ENCODE peak calls at places on chromosomes 3 and 15, in five cellular contexts. L, M, A, Z and H are unnamed samples.

GRCh38 chr3:125356140-125357026 is 18.7 kb downstream of the ZNF148 start:
- DNase-seq in L (no peak), M (no peak), Z (no peak), A (no peak), H (no peak)

GRCh38 chr3:14413381-14414071 is 11.1 kb downstream of the SLC6A6 start:
- DNase-seq in Z (no peak), A (no peak), M (no peak), L (no peak), H (no peak)

GRCh38 chr3:14507345-14507741 is 32.8 kb downstream of the GRIP2 start:
- DNase-seq in L (no peak), A (no peak), Z (peak), M (no peak), H (no peak)

GRCh38 chr3:87924485-87924884 is 134.3 kb downstream of the CGGBP1 start:
- DNase-seq in L (no peak), Z (no peak), M (no peak), A (no peak), H (no peak)

GRCh38 chr3:46675843-46676567 is 17.5 kb downstream of the ALS2CL start:
- DNase-seq in Z (peak), L (peak), M (no peak), A (no peak), H (peak)

GRCh38 chr3:15805756-15806266 is 8.0 kb upstream of the ANKRD28 start:
- DNase-seq in M (no peak), L (no peak), Z (no peak), A (no peak), H (no peak)

GRCh38 chr3:23159929-23160328 is 43.2 kb upstream of the UBE2E2 start:
- DNase-seq in Z (no peak), M (no peak), L (no peak), A (no peak), H (no peak)

GRCh38 chr3:62318365-62318751 is 55.0 kb downstream of the FEZF2 start:
- DNase-seq in A (no peak), L (peak), Z (no peak), M (no peak), H (no peak)

GRCh38 chr3:58746758-58747157 is 80.2 kb upstream of the FAM3D start:
- DNase-seq in A (no peak), Z (no peak), M (no peak), L (no peak), H (no peak)
- TF ChIP-seq CTCF in A (no peak), Z (no peak), M (no peak), L (no peak), H (no peak)

DNA sequence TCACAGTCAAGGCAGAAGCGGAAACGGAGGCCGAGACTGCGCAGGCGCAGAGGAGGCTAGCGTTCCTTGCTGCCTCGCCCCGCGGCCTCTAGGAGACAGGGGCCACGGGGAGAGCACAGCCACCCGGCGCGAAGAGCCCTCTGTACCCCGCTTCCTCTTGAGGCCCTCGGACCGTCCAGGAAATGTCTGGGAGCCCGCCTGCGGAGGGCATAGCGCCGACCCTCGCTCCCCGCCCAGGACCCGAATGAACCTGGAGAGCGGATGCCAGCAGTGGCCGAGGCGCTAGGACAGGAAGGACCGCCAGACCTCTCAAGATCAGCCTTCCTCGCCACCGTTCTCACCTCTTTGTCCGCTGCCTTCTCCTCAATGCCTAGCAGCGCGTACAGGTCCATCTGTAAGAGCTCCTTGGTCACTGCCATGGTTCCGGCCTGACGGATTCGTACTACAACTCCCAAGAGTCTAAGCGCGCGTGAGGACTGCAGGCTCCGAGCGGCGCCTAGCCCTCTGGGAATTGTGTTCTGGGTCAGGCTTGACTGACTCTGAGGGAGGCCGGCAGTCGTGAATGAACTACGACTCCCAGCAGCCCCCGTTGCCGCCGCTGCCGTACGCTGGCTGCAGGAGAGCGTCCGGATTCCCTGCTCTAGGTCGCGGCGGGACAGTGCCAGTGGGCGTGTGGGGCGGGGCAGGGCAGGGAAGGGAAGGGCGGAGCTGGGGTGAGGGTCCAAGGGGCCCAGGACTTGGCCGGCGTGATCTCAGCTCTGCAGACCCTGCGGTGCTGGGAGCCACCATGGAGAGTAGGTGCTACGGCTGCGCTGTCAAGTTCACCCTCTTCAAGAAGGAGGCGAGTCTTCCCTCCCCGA is at the start of the genes DNAJC17 and ZFYVE19:
- DNase-seq in A (peak), Z (peak), L (peak), M (peak), H (peak)
- TF ChIP-seq CTCF in A (peak), Z (no peak), L (peak), M (peak), H (no peak)

DNA sequence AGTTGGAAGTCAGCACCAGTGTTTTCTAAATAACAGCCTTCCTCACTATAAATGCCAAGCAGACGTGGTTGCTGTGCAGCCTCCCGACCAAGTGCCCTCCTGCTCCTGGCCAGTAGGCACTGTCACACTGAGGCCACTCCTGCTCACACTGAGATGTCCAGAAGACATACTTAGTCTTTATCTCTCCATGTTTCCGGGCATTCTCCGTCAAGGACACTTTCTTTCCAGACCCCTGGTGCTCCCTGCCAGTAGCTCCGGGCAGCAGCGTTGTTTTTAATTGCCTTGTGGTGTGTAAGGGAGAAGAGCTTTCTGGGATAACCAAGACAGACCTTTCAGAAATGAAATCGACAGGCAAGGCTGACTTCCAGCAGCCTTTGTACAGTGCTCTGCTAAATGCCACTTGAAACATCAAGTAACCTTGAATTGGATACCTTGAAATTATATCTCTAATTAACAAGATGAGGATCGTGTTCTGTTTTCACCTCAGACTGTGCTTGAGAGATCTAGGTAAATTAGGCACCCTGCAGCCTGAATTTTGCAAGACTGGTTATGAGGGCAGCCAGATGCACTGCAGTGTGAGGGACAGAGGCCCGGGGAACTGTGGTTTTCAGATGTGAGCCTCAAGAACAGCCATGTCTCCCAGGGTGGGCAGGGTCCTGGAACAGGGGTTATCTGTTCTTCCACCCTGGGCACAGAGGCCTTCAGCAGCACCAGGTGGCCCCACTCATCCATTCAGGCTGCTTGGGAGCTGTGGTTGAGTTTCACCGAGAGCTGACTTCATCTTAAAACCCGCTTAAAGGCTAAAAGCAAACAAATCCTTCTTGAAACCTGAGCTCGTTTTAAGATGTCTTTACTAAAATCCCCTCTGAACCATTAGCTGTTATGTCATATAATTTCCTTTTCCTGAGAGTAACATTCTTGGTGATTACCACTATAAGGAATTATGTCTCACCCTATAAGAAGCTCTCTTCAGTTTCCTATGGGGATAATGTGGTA is 105.6 kb upstream of the IL12A start:
- DNase-seq in Z (no peak), A (no peak), M (no peak), L (no peak), H (peak)
- TF ChIP-seq CTCF in Z (no peak), A (no peak), M (no peak), L (no peak), H (no peak)

GRCh38 chr3:123779646-123780231 is 104.4 kb downstream of the MYLK start:
- DNase-seq in M (no peak), Z (no peak), A (no peak), L (no peak), H (no peak)

GRCh38 chr3:123780656-123781055 is 103.5 kb downstream of the MYLK start:
- DNase-seq in A (no peak), Z (no peak), M (no peak), L (no peak), H (no peak)

GRCh38 chr3:123781571-123782275 is 102.4 kb downstream of the MYLK start:
- DNase-seq in L (no peak), M (no peak), Z (no peak), A (no peak), H (no peak)

GRCh38 chr3:123782488-123782887 is 101.6 kb downstream of the MYLK start:
- DNase-seq in A (no peak), Z (no peak), L (no peak), M (no peak), H (no peak)

GRCh38 chr3:123781138-123781537 is 103.0 kb downstream of the MYLK start:
- DNase-seq in A (no peak), Z (no peak), L (no peak), M (no peak), H (no peak)
- TF ChIP-seq CTCF in A (no peak), Z (no peak), L (no peak), M (peak), H (no peak)

GRCh38 chr3:147380996-147381376 is 25.4 kb downstream of the ZIC4 start:
- DNase-seq in L (no peak), M (no peak), A (no peak), Z (no peak), H (no peak)
- TF ChIP-seq CTCF in L (no peak), M (no peak), A (no peak), Z (no peak), H (no peak)

GRCh38 chr3:1251282-1252060 is 158.6 kb downstream of the CNTN6 start:
- DNase-seq in M (no peak), A (no peak), Z (no peak), L (no peak), H (no peak)
- TF ChIP-seq CTCF in M (no peak), A (no peak), Z (no peak), L (no peak), H (peak)